ENCODE peak calls at places on chromosomes 16 and 17, in eight cellular contexts. K is MM.1S, E is SK-N-SH, O is neural progenitor cell, B is HCT116, J is OCI-LY7, T is GM23338, Z is PC-3. P is an unnamed sample.

GRCh38 chr16:21628772-21629171 is 23.6 kb downstream of the IGSF6 start:
- DNase-seq in K (no peak), E (no peak), O (no peak), B (no peak), J (no peak), T (no peak), Z (no peak), P (no peak)

GRCh38 chr16:82136956-82137818 is 32.8 kb downstream of the MPHOSPH6 start:
- DNase-seq in K (no peak), E (no peak), O (no peak), B (no peak), J (no peak), T (no peak), Z (no peak), P (no peak)

GRCh38 chr17:64066709-64067108 is 46.3 kb upstream of the ICAM2 start:
- DNase-seq in K (no peak), E (no peak), O (no peak), B (no peak), J (no peak), T (no peak), Z (no peak), P (no peak)

GRCh38 chr17:43908111-43908721 is 880 bp upstream of the MPP2 start:
- DNase-seq in K (no peak), E (peak), O (peak), B (peak), J (peak), T (peak), Z (no peak), P (peak)

GRCh38 chr17:1485748-1486376 is 6.6 kb downstream of the MYO1C start:
- DNase-seq in K (peak), E (peak), O (peak), B (no peak), J (peak), T (peak), Z (peak), P (peak)

GRCh38 chr16:10514369-10515055 is 65.9 kb downstream of the EMP2 start:
- DNase-seq in K (peak), E (peak), O (peak), B (peak), J (peak), T (peak), Z (peak), P (peak)

GRCh38 chr17:1313270-1314005 is 34.0 kb downstream of the TRARG1 start:
- DNase-seq in K (no peak), E (no peak), O (no peak), B (no peak), J (no peak), T (no peak), Z (no peak), P (no peak)

GRCh38 chr16:68244903-68245853 is at the start of gene PLA2G15:
- DNase-seq in K (peak), E (peak), O (peak), B (peak), J (peak), T (peak), Z (peak), P (peak)

GRCh38 chr17:79991924-79992656 is 43.6 kb downstream of the TBC1D16 start:
- DNase-seq in K (no peak), E (no peak), O (peak), B (no peak), J (no peak), T (peak), Z (peak), P (peak)

GRCh38 chr16:85436636-85437160 is 176.4 kb upstream of the GSE1 start:
- DNase-seq in K (no peak), E (no peak), O (peak), B (no peak), J (no peak), T (peak), Z (no peak), P (peak)

GRCh38 chr17:21039839-21040575 is 2.8 kb downstream of the USP22 start:
- DNase-seq in K (peak), E (peak), O (peak), B (peak), J (peak), T (peak), Z (peak), P (peak)

GRCh38 chr16:8849411-8850011 is 19.3 kb downstream of the CARHSP1 start:
- DNase-seq in K (no peak), E (peak), O (no peak), B (no peak), J (no peak), T (no peak), Z (no peak), P (no peak)

GRCh38 chr17:76736349-76737081 is 616 bp downstream of the SRSF2 start:
- DNase-seq in K (peak), E (peak), O (peak), B (no peak), J (peak), T (peak), Z (no peak), P (peak)

GRCh38 chr17:66636111-66636510 is 198.8 kb upstream of the CACNG5 start:
- DNase-seq in K (no peak), E (no peak), O (no peak), B (no peak), J (no peak), T (no peak), Z (no peak), P (no peak)

GRCh38 chr16:88407807-88408206 is 25.0 kb downstream of the ZNF469 start:
- DNase-seq in K (no peak), E (no peak), O (no peak), B (no peak), J (no peak), T (no peak), Z (no peak), P (no peak)

GRCh38 chr16:88405325-88406060 is 22.7 kb downstream of the ZNF469 start:
- DNase-seq in K (no peak), E (peak), O (no peak), B (no peak), J (no peak), T (no peak), Z (no peak), P (peak)

GRCh38 chr16:88404769-88405168 is 22.0 kb downstream of the ZNF469 start:
- DNase-seq in K (no peak), E (no peak), O (no peak), B (no peak), J (no peak), T (no peak), Z (no peak), P (no peak)

GRCh38 chr16:88407042-88407420 is 24.3 kb downstream of the ZNF469 start:
- DNase-seq in K (no peak), E (no peak), O (no peak), B (no peak), J (no peak), T (no peak), Z (no peak), P (no peak)

GRCh38 chr16:88406096-88407041 is 23.6 kb downstream of the ZNF469 start:
- DNase-seq in K (no peak), E (peak), O (peak), B (no peak), J (no peak), T (peak), Z (no peak), P (no peak)
- TF ChIP-seq CTCF in K (no peak), E (no peak), O (peak), B (no peak), J (peak), T (peak), Z (no peak), P (no peak)

GRCh38 chr17:49051269-49051668 is 54.1 kb downstream of the IGF2BP1 start:
- DNase-seq in K (no peak), E (no peak), O (peak), B (no peak), J (no peak), T (no peak), Z (no peak), P (no peak)
- H3K27ac ChIP-seq in K (no peak), E (no peak), O (peak), B (no peak), J (no peak), T (peak), Z (no peak), P (no peak)

DNA sequence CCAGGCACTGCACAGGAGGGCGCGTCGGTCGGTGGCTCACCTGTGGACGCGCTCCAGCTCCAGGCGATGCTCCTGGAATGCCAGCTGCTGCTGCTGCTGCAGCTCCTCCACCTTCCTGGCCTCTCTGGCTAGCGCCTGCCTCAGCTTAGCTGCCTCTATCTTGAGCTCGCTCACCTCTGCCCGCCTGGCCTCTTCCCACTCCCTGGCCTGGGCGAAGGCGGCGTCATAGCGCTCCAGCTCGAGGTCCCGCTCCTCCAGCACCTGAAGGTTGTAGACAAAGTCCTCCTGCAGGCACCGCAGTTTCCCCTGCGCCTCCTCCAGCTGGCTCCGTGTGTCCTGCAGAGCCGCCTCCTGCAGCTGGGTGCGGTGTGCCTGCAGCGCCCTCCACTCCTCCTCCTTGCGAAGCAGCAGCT is 11.1 kb downstream of the CCDC57 start:
- DNase-seq in K (no peak), E (peak), O (no peak), B (no peak), J (no peak), T (peak), Z (no peak), P (no peak)
- TF ChIP-seq EZH2phosphoT487 in K (no peak), E (no peak), O (no peak), B (no peak), J (no peak), T (no peak), Z (no peak), P (no peak)

GRCh38 chr17:45768000-45768399 is 16.1 kb upstream of the CRHR1 start:
- DNase-seq in K (no peak), E (no peak), O (peak), B (no peak), J (no peak), T (peak), Z (peak), P (no peak)
- TF ChIP-seq CTCF in K (no peak), E (peak), O (peak), B (peak), J (no peak), T (peak), Z (peak), P (no peak)

P was measured in hepatocyte.